ENCODE peak calls at places on chromosome 16, in four cellular contexts. One of them, this sample, is unnamed.

GRCh38 chr16:80377621-80378020 is 163.2 kb upstream of the DYNLRB2 start:
- DNase-seq in HepG2: no peak
- DNase-seq in WERI-Rb-1: no peak
- DNase-seq in KBM-7: no peak
- DNase-seq in this sample: no peak

GRCh38 chr16:31001507-31002251 is 8.8 kb downstream of the STX1B start:
- DNase-seq in HepG2: peak
- DNase-seq in KBM-7: no peak
- DNase-seq in WERI-Rb-1: no peak
- DNase-seq in this sample: no peak

GRCh38 chr16:75928295-75928694 is 202.0 kb upstream of the CPHXL start:
- DNase-seq in KBM-7: no peak
- DNase-seq in HepG2: no peak
- DNase-seq in WERI-Rb-1: no peak
- DNase-seq in this sample: no peak

GRCh38 chr16:74568961-74569631 is 37.8 kb downstream of the GLG1 start:
- DNase-seq in HepG2: no peak
- DNase-seq in WERI-Rb-1: no peak
- DNase-seq in KBM-7: no peak
- DNase-seq in this sample: no peak

GRCh38 chr16:16821261-16821660 is 442.3 kb downstream of the NPIPA7 start:
- DNase-seq in WERI-Rb-1: no peak
- DNase-seq in KBM-7: no peak
- DNase-seq in HepG2: no peak
- DNase-seq in this sample: no peak

GRCh38 chr16:66299349-66299748 is 67.1 kb upstream of the CDH5 start:
- DNase-seq in KBM-7: no peak
- DNase-seq in HepG2: no peak
- DNase-seq in WERI-Rb-1: no peak
- DNase-seq in this sample: no peak

GRCh38 chr16:3001316-3001715 is 11.4 kb upstream of the CLDN9 start:
- DNase-seq in WERI-Rb-1: peak
- DNase-seq in HepG2: no peak
- DNase-seq in KBM-7: no peak
- DNase-seq in this sample: no peak

GRCh38 chr16:622920-623280 is 7.9 kb upstream of the WFIKKN1 start:
- DNase-seq in KBM-7: no peak
- DNase-seq in WERI-Rb-1: no peak
- DNase-seq in HepG2: no peak
- DNase-seq in this sample: no peak

GRCh38 chr16:87044031-87044380 is 273.2 kb downstream of the C16orf95 start:
- DNase-seq in HepG2: no peak
- DNase-seq in KBM-7: no peak
- DNase-seq in WERI-Rb-1: no peak
- DNase-seq in this sample: no peak

GRCh38 chr16:7420843-7421242 is 88.2 kb downstream of the RBFOX1 start:
- DNase-seq in KBM-7: no peak
- DNase-seq in WERI-Rb-1: no peak
- DNase-seq in HepG2: no peak
- DNase-seq in this sample: no peak

GRCh38 chr16:3641801-3642396 is 12.6 kb upstream of the DNASE1 start:
- DNase-seq in WERI-Rb-1: no peak
- DNase-seq in KBM-7: no peak
- DNase-seq in HepG2: no peak
- DNase-seq in this sample: no peak

GRCh38 chr16:2902337-2903130 is 9.2 kb upstream of the FLYWCH1 start:
- DNase-seq in KBM-7: no peak
- DNase-seq in HepG2: no peak
- DNase-seq in WERI-Rb-1: no peak
- DNase-seq in this sample: no peak

GRCh38 chr16:17149904-17150483 is 320.8 kb downstream of the XYLT1 start:
- DNase-seq in KBM-7: no peak
- DNase-seq in HepG2: peak
- DNase-seq in WERI-Rb-1: no peak
- DNase-seq in this sample: peak

GRCh38 chr16:75108792-75109731 is 7.5 kb downstream of the LDHD start:
- DNase-seq in WERI-Rb-1: no peak
- DNase-seq in KBM-7: peak
- DNase-seq in HepG2: no peak
- DNase-seq in this sample: peak

GRCh38 chr16:88851616-88852015 is 5.1 kb downstream of the GALNS start:
- DNase-seq in HepG2: no peak
- DNase-seq in WERI-Rb-1: no peak
- DNase-seq in KBM-7: no peak
- DNase-seq in this sample: no peak

GRCh38 chr16:2483160-2483559 is 8.2 kb downstream of the TBC1D24 start:
- DNase-seq in WERI-Rb-1: no peak
- DNase-seq in KBM-7: no peak
- DNase-seq in HepG2: no peak
- DNase-seq in this sample: no peak

GRCh38 chr16:89253548-89254287 is 36.2 kb downstream of the ZNF778 start:
- DNase-seq in WERI-Rb-1: no peak
- DNase-seq in KBM-7: peak
- DNase-seq in HepG2: no peak
- DNase-seq in this sample: no peak

GRCh38 chr16:11601425-11601824 is 14.7 kb upstream of the LITAF start:
- DNase-seq in KBM-7: no peak
- DNase-seq in HepG2: no peak
- DNase-seq in WERI-Rb-1: no peak
- DNase-seq in this sample: no peak

GRCh38 chr16:27318399-27319256 is 4.9 kb downstream of the IL4R start:
- DNase-seq in WERI-Rb-1: no peak
- DNase-seq in HepG2: no peak
- DNase-seq in KBM-7: peak
- DNase-seq in this sample: peak

GRCh38 chr16:83813818-83814653 is 6.3 kb downstream of the HSBP1 start:
- DNase-seq in WERI-Rb-1: no peak
- DNase-seq in KBM-7: peak
- DNase-seq in HepG2: peak
- DNase-seq in this sample: no peak

GRCh38 chr16:85640254-85640558 is 27.1 kb downstream of the GSE1 start:
- DNase-seq in WERI-Rb-1: no peak
- DNase-seq in HepG2: no peak
- DNase-seq in KBM-7: no peak
- DNase-seq in this sample: no peak

GRCh38 chr16:1296688-1297412 is 12.6 kb upstream of the UBE2I start:
- DNase-seq in KBM-7: peak
- DNase-seq in WERI-Rb-1: no peak
- DNase-seq in HepG2: peak
- DNase-seq in this sample: no peak

GRCh38 chr16:1773703-1774455 is 945 bp upstream of the MRPS34 start:
- DNase-seq in WERI-Rb-1: no peak
- DNase-seq in HepG2: no peak
- DNase-seq in KBM-7: peak
- DNase-seq in this sample: peak

GRCh38 chr16:29315916-29316517 is 90.5 kb downstream of the NPIPB11 start:
- DNase-seq in WERI-Rb-1: peak
- DNase-seq in HepG2: no peak
- DNase-seq in KBM-7: no peak
- DNase-seq in this sample: no peak

GRCh38 chr16:2486645-2487516 is 12.0 kb downstream of the TBC1D24 start:
- DNase-seq in KBM-7: peak
- DNase-seq in HepG2: no peak
- DNase-seq in WERI-Rb-1: no peak
- DNase-seq in this sample: peak

GRCh38 chr16:49277766-49278566 is 3.7 kb downstream of the CBLN1 start:
- DNase-seq in HepG2: no peak
- DNase-seq in KBM-7: no peak
- DNase-seq in WERI-Rb-1: no peak
- DNase-seq in this sample: no peak